ENCODE peak calls at places on chromosome 10, in seven cellular contexts. D, A, Q, Z, U, C and R are unnamed samples.

GRCh38 chr10:112821663-112822062 is 128.4 kb upstream of the TCF7L2 start:
- DNase-seq in A (no peak), U (no peak), Q (no peak), D (no peak), C (no peak), Z (no peak), R (no peak)

GRCh38 chr10:12587408-12587807 is 238.1 kb downstream of the CAMK1D start:
- DNase-seq in Q (no peak), C (no peak), D (no peak), U (peak), A (no peak), Z (no peak), R (no peak)

GRCh38 chr10:52212062-52212461 is 102.0 kb upstream of the DKK1 start:
- DNase-seq in U (no peak), C (peak), D (no peak), A (no peak), Z (no peak), Q (no peak), R (no peak)

GRCh38 chr10:78267070-78267469 is 233.4 kb downstream of the RPS24 start:
- DNase-seq in Z (no peak), D (no peak), U (no peak), Q (no peak), A (no peak), C (no peak), R (no peak)

GRCh38 chr10:95478935-95479334 is 82.2 kb downstream of the SORBS1 start:
- DNase-seq in C (no peak), U (no peak), Z (no peak), A (no peak), D (no peak), Q (no peak), R (no peak)

GRCh38 chr10:37734971-37735370 is 122.4 kb downstream of the ZNF248 start:
- DNase-seq in D (no peak), U (no peak), Q (peak), C (no peak), Z (no peak), A (no peak), R (no peak)

GRCh38 chr10:23120001-23120934 is 24.9 kb downstream of the MSRB2 start:
- DNase-seq in Q (no peak), U (no peak), Z (no peak), A (no peak), D (no peak), C (no peak), R (no peak)

GRCh38 chr10:60818134-60818770 is 40.0 kb downstream of the CDK1 start:
- DNase-seq in D (no peak), Z (no peak), Q (no peak), U (no peak), C (no peak), A (no peak), R (no peak)

GRCh38 chr10:43692051-43692825 is 43.6 kb upstream of the ZNF32 start:
- DNase-seq in Z (no peak), U (no peak), C (no peak), Q (no peak), D (no peak), A (no peak), R (no peak)

GRCh38 chr10:124524991-124525653 is 63.5 kb downstream of the LHPP start:
- DNase-seq in Z (no peak), U (no peak), D (no peak), Q (peak), C (no peak), A (no peak), R (no peak)

GRCh38 chr10:103806376-103807320 is 48.7 kb downstream of the SH3PXD2A start:
- DNase-seq in Z (no peak), Q (no peak), A (no peak), C (no peak), U (no peak), D (no peak), R (no peak)

GRCh38 chr10:101777857-101778145 is 1.9 kb upstream of the FGF8 start:
- DNase-seq in A (no peak), Z (no peak), D (no peak), C (no peak), Q (no peak), U (no peak), R (no peak)

GRCh38 chr10:7157091-7157490 is 253.7 kb downstream of the SFMBT2 start:
- DNase-seq in D (no peak), U (no peak), A (no peak), Q (no peak), Z (no peak), C (no peak), R (no peak)

GRCh38 chr10:19828278-19829049 is 12.2 kb downstream of the PLXDC2 start:
- DNase-seq in Z (no peak), C (peak), U (no peak), A (no peak), Q (no peak), D (no peak), R (no peak)

GRCh38 chr10:17075510-17075909 is 54.1 kb downstream of the CUBN start:
- DNase-seq in U (no peak), D (no peak), C (no peak), A (no peak), Z (no peak), Q (peak), R (no peak)